ENCODE peak calls at places on chromosome 15, in four cellular contexts. C, K, Q and X are unnamed samples.
A peak's percentile ranks its signal among the peaks of the same experiment; 100 is the strongest.

GRCh38 chr15:64694816-64695215 is 80.6 kb downstream of the RBPMS2 start:
- DNase-seq in C (no peak), K (no peak), Q (no peak), X (no peak)

GRCh38 chr15:92527197-92527596 is 128.4 kb downstream of the FAM174B start:
- DNase-seq in C (no peak), K (no peak), Q (no peak), X (no peak)

GRCh38 chr15:34691024-34691423 is 63.8 kb downstream of the GJD2 start:
- DNase-seq in C (no peak), K (no peak), Q (no peak), X (no peak)

GRCh38 chr15:57048930-57049550 is 130.6 kb downstream of the TCF12 start:
- DNase-seq in C (no peak), K (no peak), Q (no peak), X (no peak)

GRCh38 chr15:84979651-84980050 is 2.0 kb upstream of the PDE8A start:
- DNase-seq in C (no peak), K (no peak), Q (no peak), X (peak; percentile 68)

GRCh38 chr15:42153874-42154575 is 2.4 kb downstream of the PLA2G4F start:
- DNase-seq in C (no peak), K (no peak), Q (no peak), X (peak; percentile 41)

GRCh38 chr15:42155546-42156265 is 730 bp downstream of the PLA2G4F start:
- DNase-seq in C (no peak), K (no peak), Q (no peak), X (peak; percentile 37)

GRCh38 chr15:62832231-62832630 is 210.3 kb upstream of the TPM1 start:
- DNase-seq in C (no peak), K (no peak), Q (no peak), X (no peak)

GRCh38 chr15:37773111-37773860 is 161.2 kb upstream of the TMCO5A start:
- DNase-seq in C (no peak), K (no peak), Q (no peak), X (no peak)

GRCh38 chr15:59532770-59533379 is 78.7 kb upstream of the GCNT3 start:
- DNase-seq in C (no peak), K (no peak), Q (peak; percentile 62), X (peak; percentile 47)

GRCh38 chr15:32802296-32802936 is 84.6 kb downstream of the GREM1 start:
- DNase-seq in C (no peak), K (no peak), Q (peak; percentile 41), X (no peak)

GRCh38 chr15:49428392-49429095 is 5.5 kb downstream of the FGF7 start:
- DNase-seq in C (no peak), K (no peak), Q (no peak), X (no peak)